ENCODE peak calls at places on chromosomes 2 and 18, in seven cellular contexts. One of them, this sample, is unnamed.
A peak's percentile ranks its signal among the peaks of the same experiment; 100 is the strongest.

GRCh38 chr2:234970467-234970866 is 18.6 kb downstream of the SH3BP4 start:
- DNase-seq in stomach: no peak
- DNase-seq in heart right ventricle: no peak
- DNase-seq in mucosa of descending colon: no peak
- DNase-seq in Peyer's patch: no peak
- DNase-seq in fibroblast of pulmonary artery: no peak
- DNase-seq in cardiac fibroblast: peak; percentile 64
- DNase-seq in this sample: peak; percentile 61

GRCh38 chr2:46377287-46377605 is 80.0 kb downstream of the EPAS1 start:
- DNase-seq in stomach: no peak
- DNase-seq in heart right ventricle: no peak
- DNase-seq in mucosa of descending colon: no peak
- DNase-seq in Peyer's patch: no peak
- DNase-seq in fibroblast of pulmonary artery: no peak
- DNase-seq in cardiac fibroblast: peak; percentile 34
- DNase-seq in this sample: no peak

GRCh38 chr2:65232636-65233035 is 5.0 kb downstream of the ACTR2 start:
- DNase-seq in stomach: no peak
- DNase-seq in heart right ventricle: no peak
- DNase-seq in mucosa of descending colon: no peak
- DNase-seq in Peyer's patch: no peak
- DNase-seq in fibroblast of pulmonary artery: peak; percentile 62
- DNase-seq in cardiac fibroblast: peak; percentile 78
- DNase-seq in this sample: peak; percentile 62

GRCh38 chr2:147636888-147637270 is 207.9 kb upstream of the ACVR2A start:
- DNase-seq in stomach: no peak
- DNase-seq in heart right ventricle: no peak
- DNase-seq in mucosa of descending colon: no peak
- DNase-seq in Peyer's patch: no peak
- DNase-seq in fibroblast of pulmonary artery: no peak
- DNase-seq in cardiac fibroblast: no peak
- DNase-seq in this sample: no peak

GRCh38 chr2:128362889-128363228 is 44.2 kb upstream of the HS6ST1 start:
- DNase-seq in stomach: no peak
- DNase-seq in heart right ventricle: no peak
- DNase-seq in mucosa of descending colon: no peak
- DNase-seq in Peyer's patch: peak; percentile 46
- DNase-seq in fibroblast of pulmonary artery: peak; percentile 85
- DNase-seq in cardiac fibroblast: peak; percentile 75
- DNase-seq in this sample: peak; percentile 25

GRCh38 chr2:30796723-30797122 is 10.5 kb downstream of the CAPN13 start:
- DNase-seq in stomach: peak; percentile 85
- DNase-seq in heart right ventricle: no peak
- DNase-seq in mucosa of descending colon: no peak
- DNase-seq in Peyer's patch: no peak
- DNase-seq in fibroblast of pulmonary artery: no peak
- DNase-seq in cardiac fibroblast: no peak
- DNase-seq in this sample: no peak

GRCh38 chr2:135997380-135997779 is 12.0 kb upstream of the DARS1 start:
- DNase-seq in stomach: no peak
- DNase-seq in heart right ventricle: no peak
- DNase-seq in mucosa of descending colon: no peak
- DNase-seq in Peyer's patch: no peak
- DNase-seq in fibroblast of pulmonary artery: no peak
- DNase-seq in cardiac fibroblast: no peak
- DNase-seq in this sample: no peak

GRCh38 chr18:623760-624620 is 27.2 kb downstream of the CLUL1 start:
- DNase-seq in stomach: peak; percentile 75
- DNase-seq in heart right ventricle: peak; percentile 62
- DNase-seq in mucosa of descending colon: peak; percentile 63
- DNase-seq in Peyer's patch: peak; percentile 63
- DNase-seq in fibroblast of pulmonary artery: peak; percentile 87
- DNase-seq in cardiac fibroblast: peak; percentile 88
- DNase-seq in this sample: peak; percentile 81

GRCh38 chr18:46916551-46917107 is 678 bp downstream of the PIAS2 start:
- DNase-seq in stomach: no peak
- DNase-seq in heart right ventricle: peak; percentile 19
- DNase-seq in mucosa of descending colon: no peak
- DNase-seq in Peyer's patch: no peak
- DNase-seq in fibroblast of pulmonary artery: peak; percentile 41
- DNase-seq in cardiac fibroblast: peak; percentile 41
- DNase-seq in this sample: peak; percentile 37

GRCh38 chr18:9101730-9102390 is 639 bp upstream of the NDUFV2 start:
- DNase-seq in stomach: no peak
- DNase-seq in heart right ventricle: peak; percentile 36
- DNase-seq in mucosa of descending colon: no peak
- DNase-seq in Peyer's patch: no peak
- DNase-seq in fibroblast of pulmonary artery: peak; percentile 86
- DNase-seq in cardiac fibroblast: peak; percentile 86
- DNase-seq in this sample: peak; percentile 72

GRCh38 chr2:28752608-28752984 is 966 bp downstream of the PPP1CB start:
- DNase-seq in stomach: no peak
- DNase-seq in heart right ventricle: no peak
- DNase-seq in mucosa of descending colon: no peak
- DNase-seq in Peyer's patch: no peak
- DNase-seq in fibroblast of pulmonary artery: no peak
- DNase-seq in cardiac fibroblast: no peak
- DNase-seq in this sample: no peak

GRCh38 chr18:59846814-59847490 is 52.8 kb upstream of the PMAIP1 start:
- DNase-seq in stomach: peak; percentile 73
- DNase-seq in heart right ventricle: no peak
- DNase-seq in mucosa of descending colon: peak; percentile 61
- DNase-seq in Peyer's patch: peak; percentile 64
- DNase-seq in fibroblast of pulmonary artery: peak; percentile 49
- DNase-seq in cardiac fibroblast: peak; percentile 72
- DNase-seq in this sample: peak; percentile 31

GRCh38 chr2:28506112-28506511 is 10.3 kb downstream of the PLB1 start:
- DNase-seq in stomach: no peak
- DNase-seq in heart right ventricle: no peak
- DNase-seq in mucosa of descending colon: no peak
- DNase-seq in Peyer's patch: no peak
- DNase-seq in fibroblast of pulmonary artery: no peak
- DNase-seq in cardiac fibroblast: no peak
- DNase-seq in this sample: no peak

GRCh38 chr2:152098798-152099654 is at the start of gene CACNB4:
- DNase-seq in stomach: peak; percentile 29
- DNase-seq in heart right ventricle: peak; percentile 4
- DNase-seq in mucosa of descending colon: peak; percentile 30
- DNase-seq in Peyer's patch: no peak
- DNase-seq in fibroblast of pulmonary artery: peak; percentile 8
- DNase-seq in cardiac fibroblast: peak; percentile 15
- DNase-seq in this sample: peak; percentile 20

GRCh38 chr2:40371525-40372277 is 80.2 kb downstream of the SLC8A1 start:
- DNase-seq in stomach: no peak
- DNase-seq in heart right ventricle: peak; percentile 53
- DNase-seq in mucosa of descending colon: peak; percentile 25
- DNase-seq in Peyer's patch: no peak
- DNase-seq in fibroblast of pulmonary artery: peak; percentile 71
- DNase-seq in cardiac fibroblast: peak; percentile 80
- DNase-seq in this sample: peak; percentile 79

GRCh38 chr2:127857494-127857818 is 499 bp downstream of the POLR2D start:
- DNase-seq in stomach: no peak
- DNase-seq in heart right ventricle: no peak
- DNase-seq in mucosa of descending colon: no peak
- DNase-seq in Peyer's patch: no peak
- DNase-seq in fibroblast of pulmonary artery: no peak
- DNase-seq in cardiac fibroblast: no peak
- DNase-seq in this sample: peak; percentile 7

GRCh38 chr18:77062518-77063003 is 70.0 kb downstream of the MBP start:
- DNase-seq in stomach: peak; percentile 55
- DNase-seq in heart right ventricle: no peak
- DNase-seq in mucosa of descending colon: no peak
- DNase-seq in Peyer's patch: no peak
- DNase-seq in fibroblast of pulmonary artery: peak; percentile 96
- DNase-seq in cardiac fibroblast: peak; percentile 81
- DNase-seq in this sample: peak; percentile 46

GRCh38 chr18:46700026-46700425 is 43.0 kb upstream of the LOXHD1 start:
- DNase-seq in stomach: no peak
- DNase-seq in heart right ventricle: no peak
- DNase-seq in mucosa of descending colon: no peak
- DNase-seq in Peyer's patch: no peak
- DNase-seq in fibroblast of pulmonary artery: no peak
- DNase-seq in cardiac fibroblast: no peak
- DNase-seq in this sample: no peak

GRCh38 chr2:188787661-188788044 is 186.5 kb upstream of the COL3A1 start:
- DNase-seq in stomach: no peak
- DNase-seq in heart right ventricle: no peak
- DNase-seq in mucosa of descending colon: no peak
- DNase-seq in Peyer's patch: no peak
- DNase-seq in fibroblast of pulmonary artery: peak; percentile 70
- DNase-seq in cardiac fibroblast: peak; percentile 82
- DNase-seq in this sample: peak; percentile 93

GRCh38 chr18:42242758-42243157 is 287.7 kb downstream of the PIK3C3 start:
- DNase-seq in stomach: no peak
- DNase-seq in heart right ventricle: no peak
- DNase-seq in mucosa of descending colon: no peak
- DNase-seq in Peyer's patch: no peak
- DNase-seq in fibroblast of pulmonary artery: no peak
- DNase-seq in cardiac fibroblast: no peak
- DNase-seq in this sample: no peak

GRCh38 chr2:215833531-215834162 is 179.7 kb downstream of the MREG start:
- DNase-seq in stomach: no peak
- DNase-seq in heart right ventricle: no peak
- DNase-seq in mucosa of descending colon: no peak
- DNase-seq in Peyer's patch: no peak
- DNase-seq in fibroblast of pulmonary artery: peak; percentile 92
- DNase-seq in cardiac fibroblast: peak; percentile 90
- DNase-seq in this sample: peak; percentile 72

GRCh38 chr2:1538663-1539062 is 125.4 kb downstream of the TPO start:
- DNase-seq in stomach: no peak
- DNase-seq in heart right ventricle: no peak
- DNase-seq in mucosa of descending colon: no peak
- DNase-seq in Peyer's patch: no peak
- DNase-seq in fibroblast of pulmonary artery: peak; percentile 13
- DNase-seq in cardiac fibroblast: peak; percentile 37
- DNase-seq in this sample: peak; percentile 14

GRCh38 chr2:208595386-208596275 is 189.0 kb downstream of the PTH2R start:
- DNase-seq in stomach: no peak
- DNase-seq in heart right ventricle: no peak
- DNase-seq in mucosa of descending colon: peak; percentile 25
- DNase-seq in Peyer's patch: no peak
- DNase-seq in fibroblast of pulmonary artery: no peak
- DNase-seq in cardiac fibroblast: no peak
- DNase-seq in this sample: peak; percentile 1

GRCh38 chr18:53004798-53005197 is 664.8 kb downstream of the DCC start:
- DNase-seq in stomach: no peak
- DNase-seq in heart right ventricle: no peak
- DNase-seq in mucosa of descending colon: no peak
- DNase-seq in Peyer's patch: no peak
- DNase-seq in fibroblast of pulmonary artery: no peak
- DNase-seq in cardiac fibroblast: no peak
- DNase-seq in this sample: no peak

GRCh38 chr2:127631184-127631996 is 14.6 kb upstream of the GPR17 start:
- DNase-seq in stomach: no peak
- DNase-seq in heart right ventricle: no peak
- DNase-seq in mucosa of descending colon: no peak
- DNase-seq in Peyer's patch: no peak
- DNase-seq in fibroblast of pulmonary artery: no peak
- DNase-seq in cardiac fibroblast: no peak
- DNase-seq in this sample: no peak

GRCh38 chr2:70357076-70358071 is 55.5 kb upstream of the FAM136A start:
- DNase-seq in stomach: no peak
- DNase-seq in heart right ventricle: no peak
- DNase-seq in mucosa of descending colon: no peak
- DNase-seq in Peyer's patch: no peak
- DNase-seq in fibroblast of pulmonary artery: peak; percentile 11
- DNase-seq in cardiac fibroblast: peak; percentile 60
- DNase-seq in this sample: no peak

GRCh38 chr2:134359367-134360081 is 105.7 kb downstream of the MGAT5 start:
- DNase-seq in stomach: no peak
- DNase-seq in heart right ventricle: no peak
- DNase-seq in mucosa of descending colon: peak; percentile 62
- DNase-seq in Peyer's patch: peak; percentile 70
- DNase-seq in fibroblast of pulmonary artery: no peak
- DNase-seq in cardiac fibroblast: no peak
- DNase-seq in this sample: no peak

GRCh38 chr2:213232649-213233437 is 51.4 kb upstream of the SPAG16 start:
- DNase-seq in stomach: no peak
- DNase-seq in heart right ventricle: no peak
- DNase-seq in mucosa of descending colon: no peak
- DNase-seq in Peyer's patch: no peak
- DNase-seq in fibroblast of pulmonary artery: no peak
- DNase-seq in cardiac fibroblast: peak; percentile 41
- DNase-seq in this sample: no peak
- H3K4me3 ChIP-seq in stomach: no peak overlapping the region
- H3K4me3 ChIP-seq in heart right ventricle: no peak overlapping the region
- H3K4me3 ChIP-seq in mucosa of descending colon: no peak overlapping the region
- H3K4me3 ChIP-seq in Peyer's patch: no peak overlapping the region
- H3K4me3 ChIP-seq in fibroblast of pulmonary artery: no peak overlapping the region
- H3K4me3 ChIP-seq in cardiac fibroblast: no peak overlapping the region
- H3K4me3 ChIP-seq in this sample: no peak overlapping the region

DNA sequence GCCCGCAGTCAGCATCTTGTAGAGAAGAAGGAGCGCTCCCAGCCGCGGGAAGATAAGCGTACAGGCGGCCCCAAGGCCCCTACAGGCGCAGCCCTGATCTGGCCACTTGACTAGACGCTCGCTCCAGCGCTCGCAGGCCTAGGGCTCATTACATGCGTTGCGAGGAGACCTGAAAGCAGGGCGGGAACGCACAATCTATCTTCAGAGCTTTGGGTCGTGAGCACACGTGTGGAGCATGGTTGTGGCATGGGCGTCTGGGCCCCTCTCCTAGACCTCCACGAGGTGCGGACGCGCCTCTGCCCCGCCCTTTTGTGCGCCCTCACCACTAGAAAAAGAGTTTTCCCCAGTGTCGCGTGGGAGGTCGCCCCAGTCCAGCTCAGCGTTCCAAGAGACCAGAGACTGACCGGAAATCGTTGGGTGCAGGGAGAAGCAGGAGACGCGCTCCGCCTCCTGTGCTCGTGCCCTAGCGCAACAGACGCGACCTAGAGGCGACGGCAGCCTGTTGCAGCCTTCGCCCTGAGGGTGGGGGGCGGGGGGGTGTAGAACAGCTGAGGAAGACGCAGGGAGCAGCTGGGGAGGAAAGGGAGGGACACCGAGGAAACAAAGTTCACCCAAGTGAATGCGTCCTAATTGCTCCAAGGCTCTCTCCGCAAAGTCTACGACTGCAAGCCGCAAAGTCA is 12.6 kb downstream of the NR4A2 start:
- DNase-seq in stomach: peak; percentile 63
- DNase-seq in heart right ventricle: peak; percentile 76
- DNase-seq in mucosa of descending colon: peak; percentile 60
- DNase-seq in Peyer's patch: peak; percentile 88
- DNase-seq in fibroblast of pulmonary artery: peak; percentile 33
- DNase-seq in cardiac fibroblast: peak; percentile 43
- DNase-seq in this sample: peak; percentile 46
- TF ChIP-seq CTCF in stomach: peak; percentile 28
- TF ChIP-seq CTCF in heart right ventricle: peak; percentile 28
- TF ChIP-seq CTCF in mucosa of descending colon: no peak
- TF ChIP-seq CTCF in Peyer's patch: no peak
- TF ChIP-seq CTCF in fibroblast of pulmonary artery: peak; percentile 17
- TF ChIP-seq CTCF in cardiac fibroblast: peak; percentile 23
- TF ChIP-seq CTCF in this sample: peak; percentile 2

GRCh38 chr2:69013837-69014796 is 1.1 kb downstream of the ANTXR1 start:
- DNase-seq in stomach: no peak
- DNase-seq in heart right ventricle: no peak
- DNase-seq in mucosa of descending colon: no peak
- DNase-seq in Peyer's patch: no peak
- DNase-seq in fibroblast of pulmonary artery: peak; percentile 69
- DNase-seq in cardiac fibroblast: peak; percentile 52
- DNase-seq in this sample: peak; percentile 37
- H3K4me3 ChIP-seq in stomach: peak overlapping the region; percentile 81
- H3K4me3 ChIP-seq in heart right ventricle: peak overlapping the region; percentile 71
- H3K4me3 ChIP-seq in mucosa of descending colon: no peak overlapping the region
- H3K4me3 ChIP-seq in Peyer's patch: peak overlapping the region; percentile 50
- H3K4me3 ChIP-seq in fibroblast of pulmonary artery: peak overlapping the region; percentile 95
- H3K4me3 ChIP-seq in cardiac fibroblast: peak overlapping the region; percentile 93
- H3K4me3 ChIP-seq in this sample: peak overlapping the region; percentile 93

GRCh38 chr2:9897331-9897737 is 54.1 kb downstream of the TAF1B start:
- DNase-seq in stomach: peak; percentile 64
- DNase-seq in heart right ventricle: peak; percentile 55
- DNase-seq in mucosa of descending colon: no peak
- DNase-seq in Peyer's patch: no peak
- DNase-seq in fibroblast of pulmonary artery: peak; percentile 93
- DNase-seq in cardiac fibroblast: peak; percentile 95
- DNase-seq in this sample: peak; percentile 99
- TF ChIP-seq CTCF in stomach: no peak
- TF ChIP-seq CTCF in heart right ventricle: no peak
- TF ChIP-seq CTCF in mucosa of descending colon: no peak
- TF ChIP-seq CTCF in Peyer's patch: no peak
- TF ChIP-seq CTCF in fibroblast of pulmonary artery: no peak
- TF ChIP-seq CTCF in cardiac fibroblast: no peak
- TF ChIP-seq CTCF in this sample: no peak

This sample was measured in fibroblast of mammary gland.